ENCODE peak calls at places on chromosome 17, in eight cellular contexts. G, P, Q, T, U, E, C and D are unnamed samples.

GRCh38 chr17:41937970-41938851 is 7.8 kb downstream of the ODAD4 start:
- DNase-seq in E (peak), G (no peak), C (no peak), P (no peak), Q (peak), T (no peak), U (no peak), D (no peak)

GRCh38 chr17:44830359-44831269 is 527 bp upstream of the GJC1 start:
- DNase-seq in P (no peak), T (no peak), C (peak), E (no peak), U (peak), Q (no peak), G (peak), D (no peak)

GRCh38 chr17:35788504-35788998 is 6.9 kb downstream of the MMP28 start:
- DNase-seq in G (no peak), C (peak), E (no peak), Q (no peak), P (no peak), U (no peak), T (no peak), D (peak)

GRCh38 chr17:12977008-12977751 is 40.6 kb downstream of the ELAC2 start:
- DNase-seq in T (no peak), Q (no peak), P (no peak), U (peak), C (peak), G (no peak), E (no peak), D (no peak)

GRCh38 chr17:40551091-40551873 is 14.0 kb downstream of the CCR7 start:
- DNase-seq in T (peak), U (no peak), Q (peak), E (no peak), C (peak), G (peak), P (no peak), D (peak)

GRCh38 chr17:7383742-7384488 is 3.0 kb downstream of the TNK1 start:
- DNase-seq in G (no peak), Q (peak), P (peak), C (no peak), T (no peak), U (peak), E (peak), D (no peak)

GRCh38 chr17:21029032-21029431 is 13.8 kb downstream of the USP22 start:
- DNase-seq in Q (no peak), P (no peak), E (no peak), C (peak), U (no peak), G (no peak), T (no peak), D (no peak)

GRCh38 chr17:76909971-76910760 is 42.0 kb downstream of the MGAT5B start:
- DNase-seq in Q (peak), E (no peak), G (peak), P (no peak), T (no peak), U (peak), C (peak), D (no peak)

GRCh38 chr17:690346-690745 is 24.3 kb downstream of the VPS53 start:
- DNase-seq in E (no peak), P (peak), Q (no peak), U (no peak), C (no peak), T (no peak), G (no peak), D (no peak)

GRCh38 chr17:691423-691822 is 23.2 kb downstream of the VPS53 start:
- DNase-seq in T (no peak), U (no peak), E (no peak), C (peak), Q (no peak), G (no peak), P (no peak), D (no peak)

GRCh38 chr17:689556-690247 is 24.9 kb downstream of the VPS53 start:
- DNase-seq in T (no peak), P (no peak), U (no peak), Q (no peak), E (no peak), G (no peak), C (no peak), D (no peak)

GRCh38 chr17:685006-685405 is 29.6 kb downstream of the VPS53 start:
- DNase-seq in T (no peak), U (no peak), C (no peak), G (no peak), P (no peak), E (no peak), Q (no peak), D (no peak)

DNA sequence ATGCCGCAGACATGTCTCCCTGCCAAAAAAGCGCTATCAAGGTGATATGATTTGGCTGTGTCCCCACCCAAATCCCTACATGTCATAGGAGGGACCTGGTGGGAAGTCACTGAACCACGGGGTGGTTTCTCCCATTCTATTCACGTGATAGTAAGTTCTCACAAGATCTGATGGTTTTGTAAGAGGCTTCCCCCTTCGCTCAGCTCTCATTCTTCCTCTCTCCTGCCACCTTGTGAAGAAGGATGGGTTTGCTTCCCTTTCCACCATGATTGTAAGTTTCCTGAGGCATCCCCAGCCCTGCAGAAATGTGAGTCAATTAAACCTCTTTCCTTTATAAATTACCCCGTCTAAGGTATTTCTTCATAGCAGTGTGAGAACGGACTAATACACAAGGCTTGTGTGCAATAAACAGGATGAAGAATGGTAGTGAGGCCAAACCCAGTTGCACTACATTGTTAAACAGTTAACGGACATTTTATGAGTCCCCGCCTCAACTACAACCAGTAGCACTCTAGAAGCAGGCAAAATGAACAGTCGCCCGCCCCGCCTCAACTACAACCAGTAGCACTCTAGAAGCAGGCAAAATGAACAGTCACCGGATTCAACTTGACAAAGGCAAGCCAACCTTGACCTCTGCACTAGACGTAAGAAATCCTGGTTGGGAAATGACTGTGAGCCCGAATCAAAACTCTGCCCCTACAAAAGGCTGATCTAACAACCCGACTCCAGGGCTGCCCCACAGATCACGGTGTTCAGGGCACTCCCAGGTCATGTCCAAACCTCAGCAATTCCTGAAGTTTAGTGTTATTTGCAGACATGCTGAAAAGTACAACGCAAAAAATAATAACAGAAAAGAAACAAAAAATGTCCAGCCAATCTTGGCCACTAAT is 26.3 kb downstream of the VPS53 start:
- DNase-seq in G (no peak), U (peak), P (no peak), Q (no peak), E (no peak), C (peak), T (no peak), D (no peak)
- TF ChIP-seq CTCF in G (peak), U (peak), P (no peak), Q (no peak), E (peak), C (peak), T (peak), D (no peak)

DNA sequence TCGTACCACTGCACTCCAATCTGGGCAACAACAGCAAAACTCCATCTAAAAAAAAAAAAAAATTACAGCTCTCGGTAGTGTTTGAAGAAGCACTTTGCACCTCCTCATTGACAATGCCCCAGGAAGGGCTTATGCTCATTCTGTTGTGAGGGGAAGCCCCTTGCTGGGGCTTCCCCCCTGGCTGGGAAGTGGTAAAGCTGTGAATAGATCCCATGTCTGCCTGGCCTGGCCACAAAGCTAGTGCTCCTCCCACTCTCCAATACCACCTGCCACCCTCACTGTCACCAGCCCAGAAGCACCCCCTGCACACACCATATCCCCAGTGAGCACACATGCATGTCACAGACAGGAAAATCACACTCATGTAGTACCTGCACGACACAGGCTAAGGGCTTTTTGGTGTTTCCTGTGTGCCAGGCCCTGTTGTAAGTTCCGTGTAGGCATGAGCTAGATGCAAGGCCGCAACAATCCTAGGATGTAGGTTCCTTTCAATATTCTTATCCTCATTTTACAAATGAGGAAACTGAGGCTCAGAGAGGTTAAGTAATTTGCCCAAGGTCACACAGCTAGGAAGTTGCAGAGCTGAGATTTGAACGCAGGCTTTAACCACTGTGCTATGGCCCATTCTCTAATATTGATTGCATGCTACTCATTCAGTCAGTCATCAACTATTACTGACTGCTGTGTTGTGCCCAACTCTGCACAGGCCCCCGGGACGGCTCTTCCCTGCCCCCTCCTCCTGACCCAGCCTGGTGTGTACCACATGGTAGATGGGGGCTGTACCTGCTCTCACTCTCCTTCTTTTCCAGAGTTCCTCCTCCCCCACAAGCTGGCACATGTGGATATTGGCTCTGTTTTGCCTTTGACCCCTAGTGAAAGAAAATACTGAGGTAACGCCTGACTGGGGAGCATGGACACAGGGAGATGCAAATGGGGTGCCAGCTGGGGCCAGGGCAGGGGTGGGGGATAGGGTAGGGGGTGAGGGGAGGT is 11.9 kb upstream of the COL1A1 start:
- DNase-seq in U (peak), Q (peak), E (no peak), T (peak), P (no peak), C (no peak), G (no peak), D (no peak)
- TF ChIP-seq CTCF in U (peak), Q (no peak), E (no peak), T (peak), P (no peak), C (no peak), G (no peak), D (no peak)

GRCh38 chr17:6381052-6381451 is 53.9 kb downstream of the AIPL1 start:
- DNase-seq in G (no peak), P (no peak), T (no peak), U (no peak), E (no peak), Q (no peak), C (peak), D (no peak)
- TF ChIP-seq CTCF in G (no peak), P (no peak), T (no peak), U (no peak), E (no peak), Q (no peak), C (no peak), D (no peak)

GRCh38 chr17:72948115-72948514 is 144.4 kb downstream of the SLC39A11 start:
- DNase-seq in P (no peak), G (no peak), U (no peak), T (no peak), E (no peak), Q (no peak), C (no peak), D (no peak)

GRCh38 chr17:72947475-72947874 is 145.0 kb downstream of the SLC39A11 start:
- DNase-seq in G (no peak), P (no peak), Q (no peak), T (no peak), C (no peak), U (no peak), E (no peak), D (no peak)

GRCh38 chr17:72946126-72946525 is 146.4 kb downstream of the SLC39A11 start:
- DNase-seq in U (no peak), T (no peak), C (no peak), Q (no peak), G (no peak), P (no peak), E (no peak), D (no peak)

GRCh38 chr17:72945468-72945867 is 147.0 kb downstream of the SLC39A11 start:
- DNase-seq in U (no peak), Q (no peak), C (no peak), E (no peak), G (no peak), T (no peak), P (no peak), D (no peak)

GRCh38 chr17:72946696-72947095 is 145.8 kb downstream of the SLC39A11 start:
- DNase-seq in P (no peak), U (peak), E (no peak), T (no peak), Q (no peak), C (no peak), G (no peak), D (no peak)
- TF ChIP-seq CTCF in P (no peak), U (no peak), E (no peak), T (no peak), Q (no peak), C (no peak), G (no peak), D (no peak)

GRCh38 chr17:48231995-48232729 is 124.6 kb downstream of the SNX11 start:
- DNase-seq in C (no peak), U (no peak), Q (no peak), P (no peak), G (no peak), E (no peak), T (no peak), D (no peak)

GRCh38 chr17:48225725-48226567 is 118.4 kb downstream of the SNX11 start:
- DNase-seq in Q (no peak), E (no peak), T (no peak), C (no peak), G (no peak), U (no peak), P (no peak), D (no peak)

GRCh38 chr17:48223945-48224344 is 116.4 kb downstream of the SNX11 start:
- DNase-seq in Q (no peak), G (no peak), T (no peak), C (no peak), U (no peak), P (no peak), E (no peak), D (no peak)

GRCh38 chr17:48228720-48229119 is 121.2 kb downstream of the SNX11 start:
- DNase-seq in E (no peak), U (peak), T (no peak), C (no peak), G (no peak), Q (no peak), P (no peak), D (no peak)
- TF ChIP-seq CTCF in E (no peak), U (peak), T (no peak), C (no peak), G (no peak), Q (no peak), P (no peak), D (no peak)

DNA sequence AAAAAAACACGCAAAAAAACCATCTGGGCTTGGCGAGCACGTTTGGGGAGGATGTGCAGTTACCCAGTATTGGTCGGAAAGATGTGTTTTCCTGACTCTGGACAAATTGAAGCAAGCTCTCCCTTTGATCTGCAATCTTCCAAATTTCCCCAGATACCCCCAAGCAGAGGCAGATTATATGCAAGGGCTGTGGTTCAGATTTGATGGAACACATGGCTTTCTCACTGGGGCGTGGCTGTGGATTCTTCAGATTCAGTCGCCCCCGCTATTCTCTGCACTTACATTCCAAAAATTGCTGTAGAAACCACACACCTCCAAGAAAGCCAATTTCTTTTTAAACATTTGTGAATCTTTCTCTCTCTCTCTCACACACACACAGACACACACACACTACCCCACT is 103.7 kb upstream of the FAM20A start:
- DNase-seq in G (no peak), Q (no peak), E (no peak), U (no peak), T (no peak), P (no peak), C (peak), D (no peak)
- TF ChIP-seq CTCF in G (no peak), Q (no peak), E (no peak), U (no peak), T (no peak), P (no peak), C (no peak), D (no peak)

DNA sequence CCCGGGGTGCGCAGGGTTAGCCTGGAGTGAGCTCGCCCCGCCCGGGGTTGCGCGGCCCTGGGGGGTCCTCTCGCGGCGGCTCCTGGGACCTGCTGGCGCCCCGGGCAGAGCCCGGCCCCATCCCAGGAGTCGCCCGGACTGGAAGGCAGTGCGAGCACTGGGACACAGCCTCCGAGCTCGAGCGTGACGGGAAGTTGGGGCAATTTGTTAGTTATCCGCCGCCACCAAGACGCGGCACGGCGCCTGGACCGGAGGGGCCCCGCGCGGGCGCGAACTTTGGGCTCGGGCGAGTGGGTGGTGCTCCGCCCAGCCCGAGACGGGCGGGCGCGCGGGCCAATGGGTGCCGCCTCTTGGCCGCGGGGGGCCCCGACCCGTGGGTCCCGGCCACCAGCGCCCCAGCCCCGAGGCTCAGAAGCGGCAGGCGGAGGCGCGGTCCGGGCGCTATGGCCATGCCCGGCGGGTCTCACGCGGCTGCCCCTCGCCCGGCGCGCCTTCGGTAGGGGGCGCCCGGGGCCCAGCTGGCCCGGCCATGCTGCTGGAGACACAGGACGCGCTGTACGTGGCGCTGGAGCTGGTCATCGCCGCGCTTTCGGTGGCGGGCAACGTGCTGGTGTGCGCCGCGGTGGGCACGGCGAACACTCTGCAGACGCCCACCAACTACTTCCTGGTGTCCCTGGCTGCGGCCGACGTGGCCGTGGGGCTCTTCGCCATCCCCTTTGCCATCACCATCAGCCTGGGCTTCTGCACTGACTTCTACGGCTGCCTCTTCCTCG is at the start of gene ADORA2B:
- DNase-seq in C (peak), Q (peak), P (peak), T (peak), G (peak), U (peak), E (peak), D (no peak)
- TF ChIP-seq CTCF in C (peak), Q (no peak), P (peak), T (peak), G (peak), U (peak), E (peak), D (no peak)

GRCh38 chr17:34146440-34147043 is 108.5 kb upstream of the CCL2 start:
- DNase-seq in G (peak), C (no peak), E (peak), P (peak), Q (peak), U (peak), T (no peak), D (peak)
- TF ChIP-seq CTCF in G (peak), C (no peak), E (peak), P (peak), Q (no peak), U (peak), T (no peak), D (no peak)

DNA sequence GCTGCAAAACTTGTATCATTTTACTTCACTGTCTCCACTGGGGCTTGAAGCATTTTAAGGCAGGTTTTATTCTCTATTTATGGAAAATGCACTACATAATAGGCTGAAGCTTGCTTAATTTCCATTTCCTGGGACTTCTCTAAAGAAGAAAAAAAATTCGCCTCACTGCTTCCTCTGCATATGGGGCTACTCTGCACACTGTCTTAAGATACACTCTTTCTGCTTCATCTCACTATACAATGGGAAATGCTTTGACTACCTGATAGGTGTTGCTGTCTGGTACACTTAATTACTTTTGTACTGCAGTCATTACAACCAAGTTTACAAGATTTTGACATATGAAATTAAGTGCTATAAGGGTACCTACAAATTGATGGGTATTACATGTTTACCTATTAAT is 466.0 kb downstream of the KCNJ18 start:
- DNase-seq in E (no peak), T (no peak), P (no peak), C (no peak), G (no peak), Q (no peak), U (no peak), D (no peak)
- TF ChIP-seq CTCF in E (no peak), T (no peak), P (no peak), C (no peak), G (no peak), Q (no peak), U (no peak), D (no peak)

DNA sequence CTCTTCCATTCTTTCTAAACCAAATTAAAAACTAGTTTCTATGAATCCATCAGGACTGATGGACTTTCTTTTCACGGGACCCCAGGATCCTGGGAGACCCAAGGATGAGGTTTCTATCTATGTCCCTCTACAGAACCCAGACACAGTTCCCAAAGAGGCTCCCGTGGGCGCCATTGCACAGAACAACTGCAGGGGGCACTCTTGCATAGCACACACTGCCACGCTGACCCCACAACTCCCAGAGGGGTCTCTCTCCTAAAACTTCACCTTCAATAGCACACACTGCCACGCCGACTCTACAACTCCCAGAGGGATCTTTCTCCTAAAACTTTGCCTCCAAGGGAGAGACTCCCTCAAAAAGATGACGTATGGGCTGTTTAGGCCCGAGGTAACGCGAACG is 9.0 kb downstream of the ABR start:
- DNase-seq in C (no peak), P (no peak), U (no peak), E (no peak), T (no peak), Q (no peak), G (no peak), D (no peak)
- TF ChIP-seq CTCF in C (no peak), P (peak), U (peak), E (no peak), T (peak), Q (no peak), G (peak), D (no peak)